ENCODE peak calls at places on chromosomes 5 and 9, in seven cellular contexts. P is sigmoid colon, A is right lobe of liver, N is stomach, L is suprapubic skin, V is Peyer's patch, C is adrenal gland. G is an unnamed sample.

GRCh38 chr9:10661376-10661775 is 48.6 kb upstream of the PTPRD start:
- DNase-seq in P (no peak), A (no peak), N (no peak), L (no peak), V (no peak), C (no peak), G (no peak)

GRCh38 chr5:152061095-152061494 is 136.4 kb upstream of the GLRA1 start:
- DNase-seq in P (no peak), A (no peak), N (no peak), L (no peak), V (no peak), C (no peak), G (no peak)

GRCh38 chr5:74873525-74874249 is 7.5 kb upstream of the FAM169A start:
- DNase-seq in P (no peak), A (no peak), N (no peak), L (no peak), V (no peak), C (no peak), G (no peak)

GRCh38 chr5:123206618-123207320 is 117.7 kb downstream of the PRDM6 start:
- DNase-seq in P (no peak), A (no peak), N (no peak), L (no peak), V (no peak), C (no peak), G (no peak)

GRCh38 chr9:127684576-127684975 is 22.2 kb upstream of the CFAP157 start:
- DNase-seq in P (no peak), A (no peak), N (no peak), L (no peak), V (no peak), C (no peak), G (no peak)

GRCh38 chr5:87909382-87909781 is 359.3 kb downstream of the TMEM161B start:
- DNase-seq in P (no peak), A (no peak), N (no peak), L (no peak), V (no peak), C (no peak), G (no peak)

GRCh38 chr5:158142182-158142581 is 283.2 kb upstream of the CLINT1 start:
- DNase-seq in P (no peak), A (no peak), N (no peak), L (no peak), V (no peak), C (no peak), G (no peak)

GRCh38 chr5:144209421-144209820 is 38.7 kb downstream of the KCTD16 start:
- DNase-seq in P (no peak), A (no peak), N (no peak), L (no peak), V (no peak), C (no peak), G (no peak)

GRCh38 chr5:53029608-53030007 is 40.5 kb downstream of the ITGA2 start:
- DNase-seq in P (no peak), A (no peak), N (no peak), L (no peak), V (no peak), C (no peak), G (no peak)

GRCh38 chr5:107687937-107688336 is 17.2 kb upstream of the EFNA5 start:
- DNase-seq in P (no peak), A (no peak), N (no peak), L (no peak), V (no peak), C (no peak), G (no peak)

GRCh38 chr5:126107381-126107780 is 315.8 kb upstream of the GRAMD2B start:
- DNase-seq in P (no peak), A (no peak), N (no peak), L (no peak), V (no peak), C (no peak), G (no peak)

GRCh38 chr5:162473051-162473714 is 405.6 kb downstream of the GABRG2 start:
- DNase-seq in P (no peak), A (no peak), N (no peak), L (no peak), V (no peak), C (no peak), G (no peak)

GRCh38 chr5:171367424-171368370 is 20.0 kb upstream of the NPM1 start:
- DNase-seq in P (no peak), A (no peak), N (no peak), L (no peak), V (peak; percentile 29), C (no peak), G (peak; percentile 41)

GRCh38 chr5:74892921-74893320 is 26.7 kb upstream of the FAM169A start:
- DNase-seq in P (no peak), A (no peak), N (no peak), L (no peak), V (no peak), C (no peak), G (no peak)

GRCh38 chr9:114138537-114138936 is 16.8 kb upstream of the COL27A1 start:
- DNase-seq in P (no peak), A (no peak), N (no peak), L (no peak), V (no peak), C (peak; percentile 42), G (no peak)

GRCh38 chr5:135178476-135179155 is 144.6 kb upstream of the PITX1 start:
- DNase-seq in P (no peak), A (no peak), N (no peak), L (no peak), V (peak; percentile 34), C (no peak), G (no peak)

GRCh38 chr5:135174315-135175096 is 140.5 kb upstream of the PITX1 start:
- DNase-seq in P (no peak), A (no peak), N (no peak), L (no peak), V (no peak), C (no peak), G (no peak)

GRCh38 chr5:135179308-135179980 is 145.4 kb upstream of the PITX1 start:
- DNase-seq in P (no peak), A (no peak), N (no peak), L (no peak), V (no peak), C (no peak), G (no peak)

GRCh38 chr5:135177591-135177990 is 143.6 kb upstream of the PITX1 start:
- DNase-seq in P (no peak), A (no peak), N (no peak), L (no peak), V (no peak), C (no peak), G (no peak)

GRCh38 chr5:135176991-135177390 is 143.0 kb upstream of the PITX1 start:
- DNase-seq in P (no peak), A (no peak), N (no peak), L (no peak), V (no peak), C (no peak), G (no peak)
- H3K4me1 ChIP-seq in P (no peaks in the 10 kb centered on the region), A (no peaks in the 10 kb centered on the region), N (no peaks in the 10 kb centered on the region), L (no peaks in the 10 kb centered on the region), V (no peaks in the 10 kb centered on the region), C (no peaks in the 10 kb centered on the region), G (no peaks in the 10 kb centered on the region)

GRCh38 chr9:119368179-119368578 is 1.1 kb downstream of the BRINP1 start:
- DNase-seq in P (no peak), A (no peak), N (no peak), L (no peak), V (no peak), C (no peak), G (no peak)

GRCh38 chr9:119369670-119370366 is 583 bp upstream of the BRINP1 start:
- DNase-seq in P (no peak), A (peak; percentile 34), N (no peak), L (no peak), V (no peak), C (no peak), G (no peak)

GRCh38 chr9:119370816-119371215 is 1.6 kb upstream of the BRINP1 start:
- DNase-seq in P (no peak), A (peak; percentile 59), N (no peak), L (no peak), V (peak; percentile 55), C (peak; percentile 69), G (no peak)

GRCh38 chr9:119366909-119367690 is 2.1 kb downstream of the BRINP1 start:
- DNase-seq in P (no peak), A (no peak), N (no peak), L (no peak), V (no peak), C (no peak), G (no peak)

GRCh38 chr9:119368681-119369581 is at the start of gene BRINP1:
- DNase-seq in P (no peak), A (peak; percentile 54), N (no peak), L (no peak), V (no peak), C (peak; percentile 27), G (no peak)
- TF ChIP-seq POLR2A in P (no peak), A (no peak), N (no peak), L (no peak), V (no peak), C (peak; percentile 11), G (no peak)

GRCh38 chr9:23822331-23823169 is 3.5 kb downstream of the ELAVL2 start:
- DNase-seq in P (no peak), A (no peak), N (no peak), L (no peak), V (no peak), C (no peak), G (no peak)

GRCh38 chr9:23826120-23826629 is at the start of gene ELAVL2:
- DNase-seq in P (peak; percentile 85), A (peak; percentile 64), N (peak; percentile 65), L (peak; percentile 83), V (peak; percentile 76), C (peak; percentile 97), G (peak; percentile 83)

GRCh38 chr9:23825143-23825531 is 903 bp downstream of the ELAVL2 start:
- DNase-seq in P (no peak), A (no peak), N (no peak), L (no peak), V (no peak), C (no peak), G (no peak)

GRCh38 chr9:23824241-23825142 is 1.5 kb downstream of the ELAVL2 start:
- DNase-seq in P (no peak), A (no peak), N (no peak), L (no peak), V (no peak), C (peak; percentile 32), G (no peak)

DNA sequence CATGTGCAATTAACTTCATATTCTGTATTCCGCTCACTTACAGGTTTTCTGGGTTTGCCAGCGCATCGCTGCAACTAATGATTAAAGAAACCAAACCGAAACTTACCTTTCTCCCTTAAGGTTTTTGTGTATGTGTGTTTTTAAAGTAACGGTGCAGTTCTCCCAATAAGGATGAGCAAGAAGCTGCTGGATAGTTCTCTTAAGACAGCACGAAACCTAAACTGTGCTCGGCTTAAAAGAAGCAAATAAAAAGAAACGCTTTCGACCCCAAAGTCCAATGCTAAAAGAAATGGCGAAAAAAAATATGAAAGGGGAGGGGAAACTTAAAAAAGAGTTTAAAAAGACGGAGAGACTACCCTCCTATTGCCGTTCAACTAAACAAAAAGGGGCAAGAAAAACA is 340 bp downstream of the ELAVL2 start:
- DNase-seq in P (no peak), A (no peak), N (no peak), L (no peak), V (no peak), C (no peak), G (no peak)
- H3K4me3 ChIP-seq in P (peak overlapping the region; percentile 9), A (no peak overlapping the region), N (peak overlapping the region; percentile 26), L (peak overlapping the region; percentile 53), V (peak overlapping the region; percentile 3), C (peak overlapping the region; percentile 36), G (peak overlapping the region; percentile 11)

DNA sequence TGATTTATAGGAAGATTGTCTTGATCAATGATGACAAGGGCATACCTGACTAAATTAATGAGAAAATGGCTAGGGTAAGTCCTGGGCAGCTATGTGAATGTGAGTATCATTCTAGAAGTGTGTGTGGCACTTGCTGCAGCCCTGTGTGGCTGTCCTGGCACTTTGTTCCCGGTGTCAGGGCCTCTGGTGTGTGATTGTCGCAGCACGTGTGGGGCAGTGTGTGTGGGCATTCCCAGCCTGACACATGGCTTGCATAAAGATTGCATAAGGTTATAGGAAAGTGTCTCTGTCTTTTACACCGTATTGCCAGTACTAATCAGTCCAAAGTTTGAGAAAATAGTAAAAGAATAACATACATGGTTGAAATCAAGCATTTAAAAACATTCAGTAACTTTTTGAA is 74.4 kb downstream of the TRIO start:
- DNase-seq in P (no peak), A (peak; percentile 79), N (no peak), L (no peak), V (peak; percentile 61), C (no peak), G (no peak)
- H3K4me1 ChIP-seq in P (no peaks in the 10 kb centered on the region), A (peaks cover 5% of the 10 kb centered on the region), N (peaks cover 35% of the 10 kb centered on the region), L (peaks cover 27% of the 10 kb centered on the region), V (peaks cover 10% of the 10 kb centered on the region), C (peaks cover 33% of the 10 kb centered on the region), G (peaks cover 56% of the 10 kb centered on the region)

G was measured in spleen.